ENCODE peak calls at places on chromosomes 13 and 19, in seven cellular contexts. I is right lobe of liver, G is NT2/D1, R is A549, U is neural progenitor cell, S is left lung, W is heart right ventricle. X is an unnamed sample. For H3K4me1, the result is how much of the 10 kb centered on the place peaks cover.

GRCh38 chr19:21586341-21587116 is 81.1 kb downstream of the ZNF429 start:
- DNase-seq in R (no peak), S (no peak), U (peak), I (peak), G (no peak), W (peak), X (peak)

GRCh38 chr19:7533925-7534480 is 1.5 kb upstream of the PNPLA6 start:
- DNase-seq in S (peak), U (peak), R (peak), W (peak), I (peak), G (peak), X (peak)

GRCh38 chr13:113887700-113888201 is 23.9 kb upstream of the GAS6 start:
- DNase-seq in W (no peak), U (no peak), S (no peak), G (no peak), I (no peak), R (no peak), X (no peak)

GRCh38 chr13:55577082-55577846 is 1563.5 kb upstream of the PRR20A start:
- DNase-seq in R (no peak), G (no peak), S (no peak), W (no peak), I (no peak), U (peak), X (no peak)

GRCh38 chr19:43956827-43957226 is 5.8 kb downstream of the ZNF221 start:
- DNase-seq in U (no peak), I (no peak), W (no peak), S (no peak), R (no peak), G (no peak), X (no peak)

GRCh38 chr13:26682606-26683005 is 78.0 kb downstream of the GPR12 start:
- DNase-seq in R (no peak), G (no peak), I (no peak), S (no peak), W (no peak), U (no peak), X (no peak)

GRCh38 chr19:2274937-2275535 is 6.9 kb downstream of the PEAK3 start:
- DNase-seq in G (no peak), S (peak), I (peak), U (peak), R (peak), W (peak), X (peak)

GRCh38 chr19:50365434-50366306 is at the start of gene NAPSA:
- DNase-seq in S (peak), G (no peak), U (no peak), R (no peak), W (no peak), I (no peak), X (no peak)

GRCh38 chr13:88068975-88069374 is 397.8 kb downstream of the SLITRK5 start:
- DNase-seq in I (no peak), G (peak), W (no peak), S (no peak), R (no peak), U (peak), X (no peak)

GRCh38 chr13:53138369-53139036 is 109.9 kb downstream of the OLFM4 start:
- DNase-seq in S (no peak), G (no peak), W (peak), I (no peak), U (no peak), R (no peak), X (no peak)

GRCh38 chr19:8552810-8553209 is 24.4 kb downstream of the MYO1F start:
- DNase-seq in U (peak), W (no peak), R (peak), I (no peak), S (no peak), G (peak), X (no peak)

GRCh38 chr13:84487681-84488080 is 605.4 kb upstream of the SLITRK1 start:
- DNase-seq in I (no peak), U (no peak), G (no peak), R (no peak), W (no peak), S (no peak), X (no peak)

GRCh38 chr13:19810151-19810550 is 27.4 kb upstream of the PSPC1 start:
- DNase-seq in R (no peak), S (no peak), G (no peak), I (no peak), W (no peak), U (no peak), X (no peak)

GRCh38 chr19:32599736-32600157 is 18.8 kb downstream of the PDCD5 start:
- DNase-seq in U (peak), R (peak), G (peak), W (no peak), S (no peak), I (no peak), X (peak)

GRCh38 chr13:51444922-51445321 is 7.9 kb downstream of the INTS6 start:
- DNase-seq in I (no peak), W (no peak), R (peak), S (no peak), G (no peak), U (no peak), X (peak)

GRCh38 chr19:35843676-35844481 is 8.4 kb downstream of the NPHS1 start:
- DNase-seq in I (no peak), G (no peak), U (peak), S (no peak), W (no peak), R (peak), X (no peak)

GRCh38 chr13:97226788-97227627 is 4.9 kb downstream of the MBNL2 start:
- DNase-seq in U (no peak), G (peak), R (no peak), W (no peak), S (no peak), I (no peak), X (peak)

GRCh38 chr13:95155093-95155492 is 146.2 kb downstream of the ABCC4 start:
- DNase-seq in U (no peak), R (no peak), I (no peak), W (no peak), S (no peak), G (no peak), X (no peak)

GRCh38 chr13:94764576-94765321 is 52.4 kb upstream of the SOX21 start:
- DNase-seq in I (no peak), R (no peak), G (no peak), S (no peak), W (no peak), U (peak), X (no peak)

GRCh38 chr19:50494186-50495019 is 16.6 kb downstream of the JOSD2 start:
- DNase-seq in G (no peak), U (no peak), I (no peak), S (no peak), R (no peak), W (no peak), X (no peak)

GRCh38 chr19:23309926-23310325 is 59.7 kb upstream of the ZNF724 start:
- DNase-seq in G (no peak), U (no peak), W (no peak), R (no peak), S (no peak), I (no peak), X (no peak)

GRCh38 chr19:17334414-17335409 is at the start of gene ANO8:
- DNase-seq in I (peak), U (peak), S (peak), R (peak), G (peak), W (peak), X (peak)
- H3K4me1 ChIP-seq in I (under half), U (under half), S (half or more), R (under half), G (under half), W (under half), X (under half)

DNA sequence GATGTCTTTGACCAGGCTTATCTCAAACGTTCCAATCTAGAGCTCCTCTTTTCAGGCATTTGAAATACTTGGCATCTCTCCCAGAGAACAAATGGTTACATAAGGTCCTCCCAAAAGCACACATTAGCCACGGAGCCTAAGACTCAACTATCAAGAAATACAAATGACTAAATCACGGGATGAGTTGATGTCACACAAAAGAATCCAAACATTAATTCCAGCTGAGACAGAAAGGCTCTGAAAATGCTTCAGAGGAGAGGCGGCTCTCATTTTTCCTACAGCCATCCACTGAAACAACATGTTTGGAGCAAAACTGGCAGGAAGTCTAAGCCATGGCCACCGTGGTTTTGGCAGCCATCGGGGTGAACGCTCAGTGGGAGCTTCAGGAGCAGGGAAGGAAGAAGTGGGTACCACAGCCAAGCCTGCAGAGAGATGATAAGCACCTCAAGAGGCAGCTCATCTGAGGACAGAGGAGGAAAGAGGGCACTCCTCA is 122.5 kb downstream of the STK24 start:
- DNase-seq in R (no peak), W (no peak), U (no peak), S (no peak), I (no peak), G (no peak), X (no peak)
- H3K4me1 ChIP-seq in R (under half), W (under half), U (under half), S (under half), I (under half), G (under half), X (under half)

GRCh38 chr19:53879145-53880037 is 2.6 kb upstream of the PRKCG start:
- DNase-seq in G (peak), W (peak), S (peak), I (peak), U (peak), R (peak), X (peak)

GRCh38 chr19:53878786-53879144 is 3.2 kb upstream of the PRKCG start:
- DNase-seq in G (no peak), W (no peak), U (no peak), I (no peak), S (no peak), R (no peak), X (no peak)

GRCh38 chr19:53876651-53877224 is 5.3 kb upstream of the PRKCG start:
- DNase-seq in I (no peak), S (no peak), W (no peak), R (no peak), U (no peak), G (no peak), X (no peak)

GRCh38 chr19:53875602-53876340 is 6.2 kb upstream of the PRKCG start:
- DNase-seq in S (no peak), W (no peak), U (no peak), G (no peak), R (no peak), I (no peak), X (no peak)

DNA sequence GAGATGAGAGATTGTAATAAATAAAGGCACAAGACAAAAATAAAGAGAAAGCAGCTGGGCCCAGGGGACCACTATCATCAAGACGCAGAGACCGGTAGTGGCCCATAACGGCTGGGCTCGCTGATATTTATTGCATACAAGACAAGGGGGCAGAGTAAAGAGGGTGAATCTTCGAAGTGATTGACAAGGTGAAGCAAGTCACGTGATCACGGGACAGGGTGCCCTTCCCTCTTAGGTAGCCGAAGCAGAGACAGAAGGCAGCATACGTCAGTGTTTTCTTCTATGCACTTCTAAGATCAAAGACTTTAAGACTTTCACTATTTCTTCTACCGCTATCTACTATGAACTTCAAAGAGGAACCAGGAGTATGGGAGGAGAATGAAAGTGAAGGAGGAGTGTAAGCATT is 4.6 kb upstream of the PRKCG start:
- DNase-seq in G (no peak), I (no peak), S (no peak), U (no peak), W (no peak), R (no peak), X (no peak)
- H3K4me1 ChIP-seq in G (under half), I (under half), S (half or more), U (under half), W (under half), R (under half), X (half or more)

DNA sequence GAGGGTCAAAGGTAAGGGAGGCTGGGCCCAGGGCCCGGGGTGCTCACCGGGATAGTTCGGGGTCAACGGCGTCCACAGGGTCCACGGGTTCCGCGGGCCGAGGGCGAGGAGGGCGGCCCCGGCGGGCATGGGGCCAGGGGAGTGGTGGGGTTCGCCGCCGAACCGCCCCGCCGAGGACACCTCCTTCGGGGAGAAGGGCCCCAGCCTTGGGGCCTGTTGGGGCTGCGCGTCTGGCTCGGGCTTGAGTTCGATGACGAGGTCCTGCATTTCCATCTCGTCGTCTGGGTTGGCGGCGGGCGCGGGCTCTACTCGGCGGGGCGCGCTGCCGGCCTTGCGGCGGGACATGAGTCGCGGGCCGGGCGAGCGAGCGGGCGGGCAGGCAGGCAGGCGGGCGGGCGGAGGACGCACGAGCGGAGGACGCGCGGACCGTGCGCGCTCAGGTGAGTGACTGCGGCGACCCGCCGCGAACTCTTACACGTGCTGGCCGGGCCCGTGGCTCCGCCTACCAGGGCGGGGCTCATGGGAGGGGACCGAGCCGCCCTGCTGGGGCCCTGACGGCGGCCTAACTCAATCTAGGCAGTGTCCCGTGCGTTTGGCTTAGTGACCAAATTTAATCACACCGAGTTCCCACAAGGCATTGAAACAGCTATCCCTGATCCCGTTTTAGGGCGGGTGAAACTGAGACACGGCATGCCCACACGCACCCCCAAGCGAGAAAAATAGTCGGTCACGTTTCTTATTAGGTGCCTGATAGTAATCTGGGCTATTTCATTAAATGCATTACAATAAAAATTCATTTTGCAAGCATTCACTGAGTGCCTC is at the start of gene ZNF296:
- DNase-seq in R (peak), S (peak), W (peak), G (peak), U (peak), I (peak), X (peak)
- H3K4me1 ChIP-seq in R (under half), S (half or more), W (under half), G (under half), U (under half), I (under half), X (under half)

GRCh38 chr13:112065521-112065866 is 1.5 kb upstream of the SOX1 start:
- DNase-seq in G (no peak), R (no peak), U (no peak), I (no peak), W (no peak), S (no peak), X (no peak)
- H3K4me1 ChIP-seq in G (under half), R (under half), U (under half), I (under half), W (under half), S (under half), X (under half)

DNA sequence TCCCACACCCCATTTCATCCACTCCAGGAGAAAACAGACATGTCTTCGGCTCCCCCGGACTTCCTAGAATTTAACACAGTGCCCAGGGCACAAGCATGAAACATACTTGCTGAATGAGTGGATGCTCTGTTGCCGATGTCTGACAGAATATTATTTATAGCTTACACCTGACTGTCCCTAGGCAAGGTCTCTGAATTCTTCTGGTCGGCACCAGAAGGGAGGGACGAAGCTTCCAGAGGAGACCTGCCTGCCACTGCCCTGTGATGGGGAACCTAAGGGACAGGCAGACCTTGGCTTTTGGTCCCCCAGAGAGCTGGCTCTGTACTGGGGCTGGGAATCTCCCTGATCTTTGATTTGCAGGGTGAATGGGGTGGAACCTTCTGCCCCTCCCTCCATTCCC is 44.0 kb upstream of the PEG3 start:
- DNase-seq in I (no peak), R (no peak), W (no peak), G (no peak), U (no peak), S (no peak), X (no peak)
- H3K4me1 ChIP-seq in I (under half), R (under half), W (under half), G (under half), U (under half), S (under half), X (under half)

GRCh38 chr19:13034636-13035035 is 39.4 kb downstream of the NFIX start:
- DNase-seq in S (no peak), I (no peak), R (no peak), W (no peak), G (no peak), U (no peak), X (no peak)
- H3K4me1 ChIP-seq in S (half or more), I (under half), R (under half), W (half or more), G (under half), U (under half), X (under half)

X was measured in CD8-positive, alpha-beta memory T cell.